ENCODE peak calls at places on chromosomes 16 and 17, in four cellular contexts. One of them, this sample, is unnamed.
A peak's percentile ranks its signal among the peaks of the same experiment; 100 is the strongest.

GRCh38 chr16:57610611-57611010 is 17.8 kb upstream of the ADGRG1 start:
- DNase-seq in IMR-90: no peak
- DNase-seq in dorsolateral prefrontal cortex: no peak
- DNase-seq in RWPE1: no peak
- DNase-seq in this sample: no peak

GRCh38 chr16:88936008-88936912 is 40.7 kb downstream of the CBFA2T3 start:
- DNase-seq in RWPE1: no peak
- DNase-seq in dorsolateral prefrontal cortex: no peak
- DNase-seq in IMR-90: no peak
- DNase-seq in this sample: no peak

GRCh38 chr16:74480150-74481029 is 59.1 kb upstream of the CLEC18B start:
- DNase-seq in IMR-90: no peak
- DNase-seq in dorsolateral prefrontal cortex: no peak
- DNase-seq in RWPE1: peak; percentile 90
- DNase-seq in this sample: no peak

GRCh38 chr17:2024572-2025219 is 438 bp downstream of the RTN4RL1 start:
- DNase-seq in IMR-90: no peak
- DNase-seq in dorsolateral prefrontal cortex: no peak
- DNase-seq in RWPE1: no peak
- DNase-seq in this sample: no peak

GRCh38 chr16:49532873-49533272 is 159.3 kb downstream of the C16orf78 start:
- DNase-seq in dorsolateral prefrontal cortex: no peak
- DNase-seq in RWPE1: no peak
- DNase-seq in IMR-90: no peak
- DNase-seq in this sample: no peak

GRCh38 chr16:84672276-84673202 is 24.2 kb downstream of the KLHL36 start:
- DNase-seq in RWPE1: peak; percentile 64
- DNase-seq in IMR-90: peak; percentile 68
- DNase-seq in dorsolateral prefrontal cortex: peak; percentile 70
- DNase-seq in this sample: peak; percentile 62

GRCh38 chr16:72131036-72131435 is 37.4 kb downstream of the DHX38 start:
- DNase-seq in IMR-90: no peak
- DNase-seq in dorsolateral prefrontal cortex: no peak
- DNase-seq in RWPE1: no peak
- DNase-seq in this sample: no peak

GRCh38 chr16:70801611-70802010 is 653 bp upstream of the VAC14 start:
- DNase-seq in dorsolateral prefrontal cortex: no peak
- DNase-seq in IMR-90: no peak
- DNase-seq in RWPE1: no peak
- DNase-seq in this sample: no peak

GRCh38 chr17:56779898-56780777 is 53.6 kb downstream of the C17orf67 start:
- DNase-seq in RWPE1: peak; percentile 74
- DNase-seq in dorsolateral prefrontal cortex: peak; percentile 68
- DNase-seq in IMR-90: peak; percentile 66
- DNase-seq in this sample: peak; percentile 49

GRCh38 chr16:86882586-86883280 is 304.4 kb downstream of the FOXL1 start:
- DNase-seq in RWPE1: peak; percentile 40
- DNase-seq in IMR-90: peak; percentile 88
- DNase-seq in dorsolateral prefrontal cortex: no peak
- DNase-seq in this sample: peak; percentile 74

GRCh38 chr17:75507712-75508111 is 7.6 kb downstream of the CASKIN2 start:
- DNase-seq in IMR-90: no peak
- DNase-seq in dorsolateral prefrontal cortex: peak; percentile 79
- DNase-seq in RWPE1: no peak
- DNase-seq in this sample: no peak

GRCh38 chr16:676565-677297 is 1.3 kb downstream of the RHBDL1 start:
- DNase-seq in dorsolateral prefrontal cortex: no peak
- DNase-seq in RWPE1: peak; percentile 82
- DNase-seq in IMR-90: no peak
- DNase-seq in this sample: no peak

GRCh38 chr16:851209-851810 is 50.8 kb upstream of the GNG13 start:
- DNase-seq in RWPE1: no peak
- DNase-seq in dorsolateral prefrontal cortex: no peak
- DNase-seq in IMR-90: no peak
- DNase-seq in this sample: no peak

GRCh38 chr16:70725912-70726828 is 40.3 kb upstream of the MTSS2 start:
- DNase-seq in dorsolateral prefrontal cortex: peak; percentile 63
- DNase-seq in RWPE1: no peak
- DNase-seq in IMR-90: peak; percentile 42
- DNase-seq in this sample: no peak

GRCh38 chr16:30876867-30877266 is 17.0 kb downstream of the BCL7C start:
- DNase-seq in dorsolateral prefrontal cortex: no peak
- DNase-seq in RWPE1: no peak
- DNase-seq in IMR-90: no peak
- DNase-seq in this sample: no peak

GRCh38 chr17:28219771-28220170 is 99.2 kb upstream of the TMEM97 start:
- DNase-seq in RWPE1: no peak
- DNase-seq in dorsolateral prefrontal cortex: no peak
- DNase-seq in IMR-90: no peak
- DNase-seq in this sample: no peak

GRCh38 chr17:71828182-71828596 is 292.6 kb upstream of the SOX9 start:
- DNase-seq in dorsolateral prefrontal cortex: no peak
- DNase-seq in IMR-90: peak; percentile 2
- DNase-seq in RWPE1: no peak
- DNase-seq in this sample: peak; percentile 15

GRCh38 chr16:49048557-49048956 is 233.1 kb downstream of the CBLN1 start:
- DNase-seq in RWPE1: peak; percentile 19
- DNase-seq in IMR-90: peak; percentile 1
- DNase-seq in dorsolateral prefrontal cortex: no peak
- DNase-seq in this sample: no peak

GRCh38 chr17:62778990-62779681 is 29.0 kb downstream of the MARCHF10 start:
- DNase-seq in RWPE1: peak; percentile 92
- DNase-seq in IMR-90: peak; percentile 98
- DNase-seq in dorsolateral prefrontal cortex: no peak
- DNase-seq in this sample: peak; percentile 97

GRCh38 chr17:75442168-75443103 is 14.0 kb upstream of the TMEM94 start:
- DNase-seq in RWPE1: no peak
- DNase-seq in IMR-90: no peak
- DNase-seq in dorsolateral prefrontal cortex: no peak
- DNase-seq in this sample: no peak

GRCh38 chr17:73211745-73212144 is 18.9 kb downstream of the COG1 start:
- DNase-seq in RWPE1: no peak
- DNase-seq in dorsolateral prefrontal cortex: no peak
- DNase-seq in IMR-90: no peak
- DNase-seq in this sample: no peak

GRCh38 chr16:24689128-24689527 is 40.3 kb upstream of the TNRC6A start:
- DNase-seq in RWPE1: no peak
- DNase-seq in IMR-90: peak; percentile 48
- DNase-seq in dorsolateral prefrontal cortex: no peak
- DNase-seq in this sample: no peak

GRCh38 chr16:15507299-15507958 is 73.0 kb downstream of the BMERB1 start:
- DNase-seq in IMR-90: peak; percentile 53
- DNase-seq in dorsolateral prefrontal cortex: no peak
- DNase-seq in RWPE1: no peak
- DNase-seq in this sample: peak; percentile 79

GRCh38 chr16:31086629-31086906 is 2.2 kb downstream of the PRSS53 start:
- DNase-seq in IMR-90: no peak
- DNase-seq in RWPE1: no peak
- DNase-seq in dorsolateral prefrontal cortex: no peak
- DNase-seq in this sample: no peak

GRCh38 chr16:21952040-21952792 is 945 bp upstream of the UQCRC2 start:
- DNase-seq in IMR-90: peak; percentile 61
- DNase-seq in dorsolateral prefrontal cortex: peak; percentile 48
- DNase-seq in RWPE1: peak; percentile 68
- DNase-seq in this sample: peak; percentile 70

GRCh38 chr17:33288954-33289353 is 4.1 kb downstream of the ASIC2 start:
- DNase-seq in RWPE1: no peak
- DNase-seq in IMR-90: no peak
- DNase-seq in dorsolateral prefrontal cortex: no peak
- DNase-seq in this sample: no peak

GRCh38 chr16:89801800-89802199 is 14.6 kb downstream of the FANCA start:
- DNase-seq in RWPE1: no peak
- DNase-seq in IMR-90: peak; percentile 59
- DNase-seq in dorsolateral prefrontal cortex: no peak
- DNase-seq in this sample: peak; percentile 2

GRCh38 chr16:28186752-28187151 is 25.0 kb downstream of the XPO6 start:
- DNase-seq in dorsolateral prefrontal cortex: no peak
- DNase-seq in IMR-90: peak; percentile 63
- DNase-seq in RWPE1: no peak
- DNase-seq in this sample: no peak

GRCh38 chr16:12170103-12171025 is 193.8 kb downstream of the SNX29 start:
- DNase-seq in dorsolateral prefrontal cortex: no peak
- DNase-seq in IMR-90: peak; percentile 72
- DNase-seq in RWPE1: no peak
- DNase-seq in this sample: no peak

GRCh38 chr16:50932348-50932916 is 190.5 kb downstream of the CYLD start:
- DNase-seq in dorsolateral prefrontal cortex: no peak
- DNase-seq in IMR-90: no peak
- DNase-seq in RWPE1: no peak
- DNase-seq in this sample: no peak

GRCh38 chr16:29940656-29941055 is 14.6 kb upstream of the KCTD13 start:
- DNase-seq in RWPE1: no peak
- DNase-seq in IMR-90: no peak
- DNase-seq in dorsolateral prefrontal cortex: no peak
- DNase-seq in this sample: no peak

GRCh38 chr17:78441271-78441986 is 63.0 kb downstream of the PGS1 start:
- DNase-seq in IMR-90: no peak
- DNase-seq in dorsolateral prefrontal cortex: no peak
- DNase-seq in RWPE1: no peak
- DNase-seq in this sample: no peak

GRCh38 chr17:74680941-74681340 is 31.8 kb downstream of the CD300LF start:
- DNase-seq in RWPE1: no peak
- DNase-seq in dorsolateral prefrontal cortex: no peak
- DNase-seq in IMR-90: no peak
- DNase-seq in this sample: no peak

GRCh38 chr17:40063034-40063765 is 435 bp downstream of the THRA start:
- DNase-seq in IMR-90: no peak
- DNase-seq in dorsolateral prefrontal cortex: no peak
- DNase-seq in RWPE1: no peak
- DNase-seq in this sample: no peak

GRCh38 chr17:8847891-8848290 is 19.6 kb downstream of the PIK3R6 start:
- DNase-seq in dorsolateral prefrontal cortex: no peak
- DNase-seq in IMR-90: no peak
- DNase-seq in RWPE1: no peak
- DNase-seq in this sample: no peak

GRCh38 chr16:23114131-23114904 is 34.9 kb downstream of the USP31 start:
- DNase-seq in RWPE1: no peak
- DNase-seq in dorsolateral prefrontal cortex: no peak
- DNase-seq in IMR-90: no peak
- DNase-seq in this sample: no peak

GRCh38 chr17:61131555-61131954 is 268.1 kb upstream of the TBX2 start:
- DNase-seq in IMR-90: no peak
- DNase-seq in RWPE1: no peak
- DNase-seq in dorsolateral prefrontal cortex: no peak
- DNase-seq in this sample: no peak

GRCh38 chr17:61132524-61133025 is 267.1 kb upstream of the TBX2 start:
- DNase-seq in IMR-90: no peak
- DNase-seq in dorsolateral prefrontal cortex: no peak
- DNase-seq in RWPE1: no peak
- DNase-seq in this sample: no peak

GRCh38 chr17:61130320-61130719 is 269.3 kb upstream of the TBX2 start:
- DNase-seq in IMR-90: no peak
- DNase-seq in RWPE1: no peak
- DNase-seq in dorsolateral prefrontal cortex: no peak
- DNase-seq in this sample: no peak

GRCh38 chr17:61135782-61136181 is 263.9 kb upstream of the TBX2 start:
- DNase-seq in dorsolateral prefrontal cortex: no peak
- DNase-seq in IMR-90: no peak
- DNase-seq in RWPE1: no peak
- DNase-seq in this sample: no peak

GRCh38 chr17:61133853-61134252 is 265.8 kb upstream of the TBX2 start:
- DNase-seq in dorsolateral prefrontal cortex: no peak
- DNase-seq in RWPE1: no peak
- DNase-seq in IMR-90: no peak
- DNase-seq in this sample: no peak
- H3K27ac ChIP-seq in dorsolateral prefrontal cortex: no peak overlapping the region
- H3K27ac ChIP-seq in RWPE1: no peak overlapping the region
- H3K27ac ChIP-seq in IMR-90: no peak overlapping the region
- H3K27ac ChIP-seq in this sample: no peak overlapping the region

GRCh38 chr17:79836952-79837887 is 2.0 kb downstream of the CBX4 start:
- DNase-seq in dorsolateral prefrontal cortex: no peak
- DNase-seq in RWPE1: peak; percentile 83
- DNase-seq in IMR-90: peak; percentile 74
- DNase-seq in this sample: peak; percentile 41
- TF ChIP-seq CTCF in dorsolateral prefrontal cortex: no peak
- TF ChIP-seq CTCF in RWPE1: peak; percentile 24
- TF ChIP-seq CTCF in IMR-90: no peak
- TF ChIP-seq CTCF in this sample: peak; percentile 35

DNA sequence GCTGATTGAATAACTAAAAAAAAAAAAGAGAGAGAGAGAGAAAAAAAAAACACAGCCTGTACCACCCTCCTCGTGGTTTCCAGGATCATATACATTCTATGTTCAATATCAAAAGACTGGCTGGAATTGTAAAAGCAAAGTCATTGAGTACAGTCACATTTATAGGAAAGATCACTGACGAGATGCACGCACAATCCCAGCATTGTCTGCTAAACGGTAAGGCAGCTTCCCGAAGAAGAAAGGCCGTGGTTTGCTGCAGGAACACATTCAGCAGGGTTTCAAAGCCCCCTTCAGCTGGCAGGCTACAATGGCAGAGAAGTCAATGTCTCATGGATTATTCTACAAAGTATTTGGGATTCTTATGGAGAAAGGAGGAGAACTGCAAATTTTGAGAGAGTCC is 9.3 kb downstream of the NQO1 start:
- DNase-seq in IMR-90: no peak
- DNase-seq in RWPE1: no peak
- DNase-seq in dorsolateral prefrontal cortex: no peak
- DNase-seq in this sample: no peak
- H3K27ac ChIP-seq in IMR-90: no peak overlapping the region
- H3K27ac ChIP-seq in RWPE1: no peak overlapping the region
- H3K27ac ChIP-seq in dorsolateral prefrontal cortex: peak overlapping the region; percentile 38
- H3K27ac ChIP-seq in this sample: no peak overlapping the region

GRCh38 chr17:32261937-32262510 is 3.6 kb upstream of the RHBDL3 start:
- DNase-seq in RWPE1: no peak
- DNase-seq in dorsolateral prefrontal cortex: no peak
- DNase-seq in IMR-90: no peak
- DNase-seq in this sample: no peak

GRCh38 chr17:32264823-32265191 is 825 bp upstream of the RHBDL3 start:
- DNase-seq in IMR-90: no peak
- DNase-seq in dorsolateral prefrontal cortex: no peak
- DNase-seq in RWPE1: no peak
- DNase-seq in this sample: no peak

GRCh38 chr17:32265896-32266388 is 310 bp downstream of the RHBDL3 start:
- DNase-seq in IMR-90: no peak
- DNase-seq in RWPE1: no peak
- DNase-seq in dorsolateral prefrontal cortex: no peak
- DNase-seq in this sample: no peak

GRCh38 chr17:32265192-32265895 is at the start of gene RHBDL3:
- DNase-seq in IMR-90: no peak
- DNase-seq in RWPE1: no peak
- DNase-seq in dorsolateral prefrontal cortex: no peak
- DNase-seq in this sample: no peak

GRCh38 chr17:32264140-32264799 is 1.4 kb upstream of the RHBDL3 start:
- DNase-seq in dorsolateral prefrontal cortex: no peak
- DNase-seq in IMR-90: no peak
- DNase-seq in RWPE1: no peak
- DNase-seq in this sample: no peak
- TF ChIP-seq CTCF in dorsolateral prefrontal cortex: no peak
- TF ChIP-seq CTCF in IMR-90: no peak
- TF ChIP-seq CTCF in RWPE1: no peak
- TF ChIP-seq CTCF in this sample: peak; percentile 29

This sample was measured in brain microvascular endothelial cell.